ENCODE peak calls at places on chromosomes 6 and 20, in five cellular contexts. U is H1, P is GM12878, C is SK-N-SH, L is HepG2. Q is an unnamed sample.

GRCh38 chr20:48904566-48905321 is 16.8 kb upstream of the ARFGEF2 start:
- DNase-seq in U (no peak), P (no peak), C (peak), L (peak), Q (peak)

GRCh38 chr20:38673731-38674177 is 50.5 kb upstream of the SLC32A1 start:
- DNase-seq in U (no peak), P (no peak), C (peak), L (no peak), Q (no peak)

GRCh38 chr6:52227495-52227894 is 16.8 kb downstream of the IL17F start:
- DNase-seq in U (no peak), P (peak), C (no peak), L (no peak), Q (no peak)

GRCh38 chr20:47847882-47848485 is 62.7 kb upstream of the SULF2 start:
- DNase-seq in U (no peak), P (no peak), C (no peak), L (no peak), Q (no peak)

GRCh38 chr20:63178445-63178818 is 37.5 kb downstream of the YTHDF1 start:
- DNase-seq in U (no peak), P (no peak), C (peak), L (no peak), Q (no peak)

GRCh38 chr20:20744170-20744725 is 31.8 kb upstream of the RALGAPA2 start:
- DNase-seq in U (no peak), P (no peak), C (no peak), L (peak), Q (no peak)

GRCh38 chr6:45132059-45132458 is 196.1 kb upstream of the RUNX2 start:
- DNase-seq in U (no peak), P (no peak), C (no peak), L (no peak), Q (no peak)

GRCh38 chr20:5786930-5787826 is 37.0 kb downstream of the SHLD1 start:
- DNase-seq in U (no peak), P (no peak), C (no peak), L (no peak), Q (no peak)

GRCh38 chr6:104995989-104996617 is 39.2 kb downstream of the LIN28B start:
- DNase-seq in U (no peak), P (no peak), C (peak), L (no peak), Q (no peak)

GRCh38 chr6:150241751-150242150 is 98.9 kb downstream of the PPP1R14C start:
- DNase-seq in U (no peak), P (no peak), C (no peak), L (no peak), Q (no peak)

GRCh38 chr6:31401403-31401802 is 2.0 kb upstream of the MICA start:
- DNase-seq in U (no peak), P (no peak), C (no peak), L (peak), Q (no peak)

GRCh38 chr20:12640255-12640654 is 368.5 kb upstream of the SPTLC3 start:
- DNase-seq in U (no peak), P (no peak), C (no peak), L (no peak), Q (no peak)

GRCh38 chr6:16548121-16548520 is 213.1 kb downstream of the ATXN1 start:
- DNase-seq in U (no peak), P (no peak), C (no peak), L (no peak), Q (no peak)

GRCh38 chr6:114690625-114691024 is 347.8 kb upstream of the HS3ST5 start:
- DNase-seq in U (no peak), P (no peak), C (no peak), L (peak), Q (no peak)

GRCh38 chr20:8670207-8670899 is 398.5 kb upstream of the PLCB4 start:
- DNase-seq in U (no peak), P (no peak), C (no peak), L (no peak), Q (no peak)

GRCh38 chr6:6972456-6972855 is 135.3 kb upstream of the RREB1 start:
- DNase-seq in U (no peak), P (no peak), C (no peak), L (no peak), Q (no peak)

GRCh38 chr6:34011298-34011697 is 134.6 kb downstream of the GRM4 start:
- DNase-seq in U (no peak), P (no peak), C (no peak), L (no peak), Q (no peak)

GRCh38 chr20:63686492-63687321 is 9.7 kb upstream of the TNFRSF6B start:
- DNase-seq in U (no peak), P (no peak), C (no peak), L (no peak), Q (peak)

GRCh38 chr6:112325449-112325848 is 21.7 kb upstream of the RFPL4B start:
- DNase-seq in U (no peak), P (no peak), C (no peak), L (no peak), Q (no peak)

GRCh38 chr6:34189806-34190503 is 44.1 kb upstream of the GRM4 start:
- DNase-seq in U (no peak), P (no peak), C (no peak), L (peak), Q (peak)

GRCh38 chr6:30740540-30740870 is 2.0 kb downstream of the FLOT1 start:
- DNase-seq in U (no peak), P (no peak), C (no peak), L (no peak), Q (no peak)

GRCh38 chr20:14235355-14235754 is 102.1 kb downstream of the FLRT3 start:
- DNase-seq in U (no peak), P (no peak), C (no peak), L (no peak), Q (no peak)

GRCh38 chr6:152386131-152386530 is 251.0 kb downstream of the SYNE1 start:
- DNase-seq in U (no peak), P (no peak), C (no peak), L (no peak), Q (no peak)

GRCh38 chr20:58102252-58102651 is 126.2 kb downstream of the ANKRD60 start:
- DNase-seq in U (no peak), P (no peak), C (peak), L (no peak), Q (no peak)

GRCh38 chr6:159099311-159099710 is 54.5 kb upstream of the TAGAP start:
- DNase-seq in U (no peak), P (no peak), C (no peak), L (no peak), Q (no peak)

GRCh38 chr6:159100789-159101182 is 56.0 kb upstream of the TAGAP start:
- DNase-seq in U (no peak), P (no peak), C (no peak), L (peak), Q (no peak)

GRCh38 chr6:159097256-159097655 is 52.5 kb upstream of the TAGAP start:
- DNase-seq in U (no peak), P (no peak), C (no peak), L (no peak), Q (no peak)

GRCh38 chr6:159100011-159100788 is 55.4 kb upstream of the TAGAP start:
- DNase-seq in U (no peak), P (no peak), C (no peak), L (no peak), Q (no peak)

DNA sequence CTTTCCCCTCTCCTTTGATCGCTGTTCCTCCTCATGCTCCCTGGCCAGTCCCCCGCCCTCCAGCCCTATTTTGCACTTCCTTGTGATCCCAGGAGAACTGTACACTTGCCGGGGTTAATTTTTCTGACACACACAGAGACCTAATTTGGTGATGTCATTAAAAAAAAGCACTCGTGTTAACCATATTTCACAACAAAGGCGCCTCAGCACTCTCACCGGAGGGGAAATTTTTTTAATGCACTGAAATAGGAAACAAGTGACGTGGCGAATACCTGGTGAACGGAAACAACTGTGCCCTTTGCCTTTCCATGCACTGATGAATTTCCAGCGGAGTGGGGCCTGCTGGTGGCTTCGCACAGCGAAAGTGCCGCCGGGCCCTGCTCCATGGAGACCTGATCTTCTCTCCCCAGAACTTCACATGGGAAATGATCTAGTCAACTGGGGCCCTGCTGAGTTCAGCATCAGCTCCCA is 53.9 kb upstream of the TAGAP start:
- DNase-seq in U (no peak), P (no peak), C (no peak), L (no peak), Q (peak)
- TF ChIP-seq GABPA in U (no peak), P (no peak), C (no peak), L (no peak), Q (no peak)

GRCh38 chr6:43634702-43635303 is 837 bp upstream of the MAD2L1BP start:
- DNase-seq in U (no peak), P (no peak), C (no peak), L (no peak), Q (no peak)
- TF ChIP-seq GABPA in U (no peak), P (no peak), C (no peak), L (no peak), Q (no peak)

GRCh38 chr20:45343445-45343866 is 4.8 kb downstream of the SDC4 start:
- DNase-seq in U (no peak), P (no peak), C (no peak), L (peak), Q (no peak)
- TF ChIP-seq GABPA in U (no peak), P (no peak), C (no peak), L (peak), Q (no peak)

GRCh38 chr6:20789162-20789561 is 254.9 kb downstream of the CDKAL1 start:
- DNase-seq in U (no peak), P (no peak), C (no peak), L (no peak), Q (no peak)

GRCh38 chr6:20791932-20792331 is 257.7 kb downstream of the CDKAL1 start:
- DNase-seq in U (no peak), P (no peak), C (peak), L (no peak), Q (no peak)

GRCh38 chr6:20793174-20793573 is 258.9 kb downstream of the CDKAL1 start:
- DNase-seq in U (no peak), P (no peak), C (no peak), L (no peak), Q (no peak)

GRCh38 chr6:20791074-20791473 is 256.8 kb downstream of the CDKAL1 start:
- DNase-seq in U (no peak), P (peak), C (no peak), L (no peak), Q (no peak)

DNA sequence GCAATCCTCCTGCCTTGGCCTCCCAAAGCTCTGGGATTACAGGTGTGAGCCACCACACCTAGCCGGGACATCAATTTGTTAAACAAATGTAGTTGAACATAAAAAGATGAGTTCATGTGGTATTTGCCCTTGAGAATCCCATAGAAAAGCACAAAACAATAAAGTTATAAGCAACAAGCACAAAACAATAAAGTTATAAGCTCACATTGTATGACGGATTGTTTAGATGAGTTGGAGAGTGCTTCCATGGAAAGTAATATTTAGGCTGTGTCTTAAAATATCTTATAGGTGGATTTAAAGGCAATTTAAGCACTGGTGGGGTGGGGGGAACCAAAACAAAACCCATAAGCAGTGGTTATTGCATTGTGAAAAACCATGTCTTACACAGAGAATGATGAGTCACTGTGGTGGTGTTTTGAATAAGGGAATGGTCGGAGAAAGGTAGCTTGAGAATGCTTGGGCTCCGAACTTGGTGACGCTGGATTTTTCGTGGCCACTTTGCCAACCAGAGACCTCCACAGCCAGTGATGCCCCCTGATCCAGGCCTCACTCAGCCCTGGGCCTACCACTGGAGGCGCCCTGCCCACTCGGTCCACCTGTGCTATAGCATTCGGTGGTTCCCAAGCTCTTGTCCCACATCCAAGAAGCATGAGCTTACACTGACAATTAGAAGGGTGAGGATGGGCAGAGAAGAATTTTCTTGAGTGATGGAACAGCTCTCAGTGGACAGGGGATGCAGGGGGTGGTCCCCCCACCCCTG is 256.0 kb downstream of the CDKAL1 start:
- DNase-seq in U (no peak), P (no peak), C (no peak), L (no peak), Q (no peak)
- TF ChIP-seq GABPA in U (no peak), P (no peak), C (no peak), L (no peak), Q (no peak)

GRCh38 chr20:24403410-24403809 is 66.0 kb upstream of the SYNDIG1 start:
- DNase-seq in U (no peak), P (no peak), C (no peak), L (no peak), Q (no peak)
- TF ChIP-seq GABPA in U (no peak), P (no peak), C (no peak), L (no peak), Q (no peak)

GRCh38 chr6:47700051-47700450 is 1.7 kb downstream of the ADGRF4 start:
- DNase-seq in U (no peak), P (no peak), C (no peak), L (no peak), Q (no peak)
- TF ChIP-seq GABPA in U (no peak), P (no peak), C (no peak), L (no peak), Q (no peak)

GRCh38 chr20:36878913-36879312 is 3.0 kb downstream of the TLDC2 start:
- DNase-seq in U (no peak), P (no peak), C (no peak), L (no peak), Q (no peak)

GRCh38 chr20:36872857-36873256 is 3.1 kb upstream of the TLDC2 start:
- DNase-seq in U (no peak), P (no peak), C (peak), L (no peak), Q (no peak)

GRCh38 chr20:36873498-36874189 is 2.3 kb upstream of the TLDC2 start:
- DNase-seq in U (no peak), P (no peak), C (no peak), L (no peak), Q (no peak)

GRCh38 chr20:36876473-36876833 is 515 bp downstream of the TLDC2 start:
- DNase-seq in U (no peak), P (no peak), C (no peak), L (no peak), Q (no peak)

GRCh38 chr20:36875702-36876472 is at the start of gene TLDC2:
- DNase-seq in U (no peak), P (no peak), C (no peak), L (peak), Q (no peak)
- TF ChIP-seq GABPA in U (no peak), P (no peak), C (no peak), L (no peak), Q (no peak)

GRCh38 chr6:39026175-39026574 is 22.4 kb upstream of the GLP1R start:
- DNase-seq in U (no peak), P (no peak), C (no peak), L (no peak), Q (no peak)

DNA sequence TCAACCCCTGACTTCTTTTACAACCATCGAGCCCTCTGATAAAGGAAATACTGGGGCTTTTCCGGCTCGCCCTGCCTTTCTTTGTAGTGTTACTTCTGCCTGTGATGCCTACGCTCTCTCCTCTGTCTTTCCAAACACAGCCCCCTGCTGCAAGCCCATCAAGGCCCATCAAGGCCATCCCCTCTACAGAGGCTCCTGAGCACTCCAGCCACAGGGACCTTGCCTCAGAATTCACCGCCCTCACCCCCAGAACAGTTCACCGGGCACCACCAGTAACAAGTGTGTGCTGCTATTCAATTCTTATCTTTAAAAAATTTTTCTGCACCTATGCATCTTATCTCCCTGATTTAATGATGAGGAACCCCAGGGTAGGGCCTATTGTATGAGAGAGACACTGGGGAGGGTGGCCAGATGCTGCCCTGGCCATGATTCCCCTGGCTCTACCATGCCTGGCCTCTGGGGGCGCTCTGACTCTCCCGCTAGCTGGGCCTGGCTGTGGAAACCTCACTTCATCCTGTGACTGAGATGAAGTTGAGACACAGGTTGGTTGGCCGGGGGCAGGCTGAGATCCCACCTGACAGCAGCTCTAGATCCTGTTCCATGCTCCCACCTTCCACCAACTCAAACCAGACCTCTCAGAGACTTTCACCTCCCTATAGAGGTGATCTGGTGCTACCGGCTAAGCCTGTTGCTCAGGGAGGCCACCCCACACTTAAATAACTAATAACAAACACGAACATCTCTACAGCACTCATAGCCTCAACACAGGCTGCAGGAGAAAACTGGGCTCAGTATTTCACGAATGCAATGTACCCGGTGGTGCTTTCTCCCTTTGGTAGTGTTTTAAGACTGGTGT is 19.2 kb upstream of the GLP1R start:
- DNase-seq in U (no peak), P (no peak), C (peak), L (peak), Q (no peak)
- TF ChIP-seq GABPA in U (no peak), P (no peak), C (no peak), L (no peak), Q (no peak)

GRCh38 chr6:14066782-14067406 is 50.7 kb upstream of the CD83 start:
- DNase-seq in U (no peak), P (no peak), C (peak), L (peak), Q (peak)

GRCh38 chr6:14070457-14070856 is 47.1 kb upstream of the CD83 start:
- DNase-seq in U (no peak), P (no peak), C (no peak), L (no peak), Q (no peak)

GRCh38 chr6:14068133-14068532 is 49.4 kb upstream of the CD83 start:
- DNase-seq in U (no peak), P (no peak), C (no peak), L (no peak), Q (no peak)

GRCh38 chr6:14065350-14065749 is 52.2 kb upstream of the CD83 start:
- DNase-seq in U (no peak), P (no peak), C (no peak), L (no peak), Q (no peak)

GRCh38 chr6:14068623-14069022 is 48.9 kb upstream of the CD83 start:
- DNase-seq in U (no peak), P (no peak), C (no peak), L (no peak), Q (no peak)
- TF ChIP-seq GABPA in U (no peak), P (no peak), C (no peak), L (no peak), Q (no peak)

DNA sequence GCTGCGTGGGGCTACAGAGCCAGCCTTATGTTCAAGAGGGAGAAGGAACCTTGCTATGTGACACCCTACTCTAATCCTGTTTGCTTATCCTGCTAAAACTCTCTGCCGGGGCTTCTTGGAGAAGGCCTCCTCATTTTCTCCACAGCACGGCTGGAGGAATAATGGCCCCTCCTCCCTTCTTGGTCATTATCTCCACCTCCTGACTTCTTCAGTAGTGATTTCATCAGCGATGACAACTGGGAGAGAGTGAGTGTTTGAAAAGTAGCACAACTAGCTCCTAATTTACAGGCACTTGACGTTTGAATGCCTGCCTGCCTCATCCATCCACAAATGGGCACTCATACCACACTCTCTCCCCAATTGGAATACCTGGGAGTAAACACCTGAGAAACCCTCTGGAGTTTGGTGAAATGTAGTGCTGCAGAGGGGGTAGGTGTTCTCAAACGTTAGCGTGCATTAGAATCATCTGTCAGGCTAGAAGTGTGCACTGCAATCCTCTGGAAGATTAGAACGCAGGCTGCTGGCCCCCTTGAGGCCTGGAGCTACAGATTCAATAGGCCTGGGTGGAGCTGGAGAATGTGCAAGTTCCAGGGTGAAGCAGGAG is 148.5 kb downstream of the FOXC1 start:
- DNase-seq in U (no peak), P (no peak), C (no peak), L (no peak), Q (no peak)
- TF ChIP-seq GABPA in U (no peak), P (no peak), C (no peak), L (no peak), Q (no peak)

Q was measured in HL-60.